ENCODE peak calls at places on chromosomes 2 and 18, in four cellular contexts. Z is neural crest cell, M is NCI-H1092 treated with DMSO at 0.1 percent for 48 hours, X is head of caudate nucleus. T is an unnamed sample.

GRCh38 chr18:75003764-75004690 is 204.9 kb downstream of the PTGR3 start:
- DNase-seq in Z (no peak), M (no peak), X (no peak), T (no peak)

GRCh38 chr2:121707344-121707919 is 29.2 kb downstream of the NIFK start:
- DNase-seq in Z (no peak), M (no peak), X (no peak), T (no peak)

GRCh38 chr2:152646775-152647174 is 70.5 kb downstream of the PRPF40A start:
- DNase-seq in Z (no peak), M (no peak), X (no peak), T (no peak)

GRCh38 chr2:191180712-191181111 is 29.9 kb upstream of the STAT4 start:
- DNase-seq in Z (no peak), M (no peak), X (no peak), T (no peak)

GRCh38 chr2:30484145-30484544 is 37.1 kb downstream of the LCLAT1 start:
- DNase-seq in Z (no peak), M (no peak), X (no peak), T (no peak)

GRCh38 chr2:234973008-234973407 is 21.2 kb downstream of the SH3BP4 start:
- DNase-seq in Z (no peak), M (no peak), X (no peak), T (no peak)

GRCh38 chr18:48292229-48292628 is 117.0 kb downstream of the ZBTB7C start:
- DNase-seq in Z (no peak), M (no peak), X (no peak), T (no peak)

GRCh38 chr18:62329676-62330454 is 4.8 kb downstream of the TNFRSF11A start:
- DNase-seq in Z (no peak), M (peak; percentile 14), X (no peak), T (no peak)

GRCh38 chr18:76619342-76620315 is 124.6 kb upstream of the ZNF516 start:
- DNase-seq in Z (peak; percentile 58), M (peak; percentile 82), X (peak; percentile 50), T (no peak)

GRCh38 chr2:27308359-27308875 is at the start of gene UCN:
- DNase-seq in Z (peak; percentile 44), M (no peak), X (no peak), T (no peak)

GRCh38 chr2:106189764-106190468 is 4.2 kb downstream of the UXS1 start:
- DNase-seq in Z (no peak), M (no peak), X (no peak), T (no peak)

GRCh38 chr2:195363496-195363895 is 293.5 kb upstream of the SLC39A10 start:
- DNase-seq in Z (no peak), M (no peak), X (no peak), T (no peak)

GRCh38 chr2:141392517-141393213 is 738.2 kb downstream of the LRP1B start:
- DNase-seq in Z (no peak), M (no peak), X (no peak), T (no peak)

GRCh38 chr2:26394694-26395093 is 7.0 kb upstream of the DRC1 start:
- DNase-seq in Z (no peak), M (no peak), X (no peak), T (no peak)

GRCh38 chr2:144424559-144425240 is 95.2 kb downstream of the ZEB2 start:
- DNase-seq in Z (no peak), M (no peak), X (no peak), T (no peak)

GRCh38 chr2:217853301-217853881 is 149.4 kb downstream of the TNS1 start:
- DNase-seq in Z (no peak), M (no peak), X (peak; percentile 24), T (no peak)

GRCh38 chr2:175418224-175418843 is 236.8 kb upstream of the ATP5MC3 start:
- DNase-seq in Z (no peak), M (no peak), X (no peak), T (no peak)

GRCh38 chr2:121532894-121533293 is 2.2 kb downstream of the RNU4ATAC start:
- DNase-seq in Z (no peak), M (no peak), X (no peak), T (no peak)

GRCh38 chr2:224847961-224848850 is 132.0 kb upstream of the CCDC195 start:
- DNase-seq in Z (no peak), M (peak; percentile 9), X (no peak), T (no peak)

GRCh38 chr2:176490061-176490861 is 221.0 kb downstream of the MTX2 start:
- DNase-seq in Z (peak; percentile 3), M (no peak), X (peak; percentile 39), T (no peak)

GRCh38 chr2:241008711-241009121 is 10.3 kb downstream of the SNED1 start:
- DNase-seq in Z (no peak), M (no peak), X (no peak), T (no peak)

T was measured in brain pericyte.